ENCODE peak calls at places on chromosome 19, in six cellular contexts. One of them, this sample, is unnamed.

GRCh38 chr19:47221080-47221841 is 9.7 kb downstream of the BBC3 start:
- DNase-seq in AG04450: no peak
- DNase-seq in Peyer's patch: no peak
- DNase-seq in OCI-LY7: no peak
- DNase-seq in choroid plexus epithelial cell: no peak
- DNase-seq in sigmoid colon: no peak
- DNase-seq in this sample: no peak

GRCh38 chr19:33194884-33195710 is 967 bp downstream of the LRP3 start:
- DNase-seq in AG04450: no peak
- DNase-seq in Peyer's patch: no peak
- DNase-seq in OCI-LY7: no peak
- DNase-seq in choroid plexus epithelial cell: peak
- DNase-seq in sigmoid colon: no peak
- DNase-seq in this sample: no peak

GRCh38 chr19:7211191-7211988 is 82.8 kb downstream of the INSR start:
- DNase-seq in AG04450: no peak
- DNase-seq in Peyer's patch: no peak
- DNase-seq in OCI-LY7: no peak
- DNase-seq in choroid plexus epithelial cell: peak
- DNase-seq in sigmoid colon: no peak
- DNase-seq in this sample: no peak

GRCh38 chr19:3243851-3244700 is 19.6 kb downstream of the CELF5 start:
- DNase-seq in AG04450: peak
- DNase-seq in Peyer's patch: no peak
- DNase-seq in OCI-LY7: peak
- DNase-seq in choroid plexus epithelial cell: peak
- DNase-seq in sigmoid colon: no peak
- DNase-seq in this sample: no peak

GRCh38 chr19:30371157-30371845 is 883 bp upstream of the ZNF536 start:
- DNase-seq in AG04450: no peak
- DNase-seq in Peyer's patch: no peak
- DNase-seq in OCI-LY7: no peak
- DNase-seq in choroid plexus epithelial cell: no peak
- DNase-seq in sigmoid colon: no peak
- DNase-seq in this sample: no peak

GRCh38 chr19:44930088-44930487 is 11.9 kb upstream of the APOC4 start:
- DNase-seq in AG04450: no peak
- DNase-seq in Peyer's patch: no peak
- DNase-seq in OCI-LY7: no peak
- DNase-seq in choroid plexus epithelial cell: no peak
- DNase-seq in sigmoid colon: no peak
- DNase-seq in this sample: no peak

GRCh38 chr19:1009043-1009975 is 9.1 kb downstream of the GRIN3B start:
- DNase-seq in AG04450: peak
- DNase-seq in Peyer's patch: no peak
- DNase-seq in OCI-LY7: no peak
- DNase-seq in choroid plexus epithelial cell: no peak
- DNase-seq in sigmoid colon: no peak
- DNase-seq in this sample: no peak

GRCh38 chr19:10419200-10419645 is 1.1 kb upstream of the PDE4A start:
- DNase-seq in AG04450: no peak
- DNase-seq in Peyer's patch: no peak
- DNase-seq in OCI-LY7: no peak
- DNase-seq in choroid plexus epithelial cell: no peak
- DNase-seq in sigmoid colon: no peak
- DNase-seq in this sample: no peak

GRCh38 chr19:31340059-31341025 is 8.9 kb downstream of the TSHZ3 start:
- DNase-seq in AG04450: no peak
- DNase-seq in Peyer's patch: no peak
- DNase-seq in OCI-LY7: peak
- DNase-seq in choroid plexus epithelial cell: peak
- DNase-seq in sigmoid colon: no peak
- DNase-seq in this sample: no peak

GRCh38 chr19:51509823-51510660 is 8.4 kb upstream of the SIGLEC12 start:
- DNase-seq in AG04450: no peak
- DNase-seq in Peyer's patch: no peak
- DNase-seq in OCI-LY7: no peak
- DNase-seq in choroid plexus epithelial cell: no peak
- DNase-seq in sigmoid colon: no peak
- DNase-seq in this sample: no peak

GRCh38 chr19:46639356-46640061 is 3.5 kb upstream of the GNG8 start:
- DNase-seq in AG04450: no peak
- DNase-seq in Peyer's patch: no peak
- DNase-seq in OCI-LY7: no peak
- DNase-seq in choroid plexus epithelial cell: peak
- DNase-seq in sigmoid colon: peak
- DNase-seq in this sample: no peak

GRCh38 chr19:51354742-51355148 is 11.4 kb downstream of the ETFB start:
- DNase-seq in AG04450: no peak
- DNase-seq in Peyer's patch: no peak
- DNase-seq in OCI-LY7: no peak
- DNase-seq in choroid plexus epithelial cell: peak
- DNase-seq in sigmoid colon: no peak
- DNase-seq in this sample: no peak

GRCh38 chr19:7230826-7231225 is 63.4 kb downstream of the INSR start:
- DNase-seq in AG04450: no peak
- DNase-seq in Peyer's patch: no peak
- DNase-seq in OCI-LY7: no peak
- DNase-seq in choroid plexus epithelial cell: no peak
- DNase-seq in sigmoid colon: peak
- DNase-seq in this sample: no peak

GRCh38 chr19:3065675-3066357 is 3.5 kb upstream of the TLE5 start:
- DNase-seq in AG04450: no peak
- DNase-seq in Peyer's patch: peak
- DNase-seq in OCI-LY7: peak
- DNase-seq in choroid plexus epithelial cell: no peak
- DNase-seq in sigmoid colon: no peak
- DNase-seq in this sample: peak

GRCh38 chr19:48400018-48400742 is 6.7 kb downstream of the GRIN2D start:
- DNase-seq in AG04450: no peak
- DNase-seq in Peyer's patch: peak
- DNase-seq in OCI-LY7: no peak
- DNase-seq in choroid plexus epithelial cell: peak
- DNase-seq in sigmoid colon: peak
- DNase-seq in this sample: peak

GRCh38 chr19:2326699-2327360 is 1.6 kb downstream of the LSM7 start:
- DNase-seq in AG04450: no peak
- DNase-seq in Peyer's patch: no peak
- DNase-seq in OCI-LY7: no peak
- DNase-seq in choroid plexus epithelial cell: no peak
- DNase-seq in sigmoid colon: no peak
- DNase-seq in this sample: no peak

GRCh38 chr19:21610341-21610740 is 104.9 kb downstream of the ZNF429 start:
- DNase-seq in AG04450: no peak
- DNase-seq in Peyer's patch: no peak
- DNase-seq in OCI-LY7: no peak
- DNase-seq in choroid plexus epithelial cell: no peak
- DNase-seq in sigmoid colon: no peak
- DNase-seq in this sample: no peak

GRCh38 chr19:514166-514663 is 6.9 kb downstream of the TPGS1 start:
- DNase-seq in AG04450: no peak
- DNase-seq in Peyer's patch: no peak
- DNase-seq in OCI-LY7: no peak
- DNase-seq in choroid plexus epithelial cell: no peak
- DNase-seq in sigmoid colon: no peak
- DNase-seq in this sample: no peak

GRCh38 chr19:13208964-13209796 is 59.0 kb downstream of the IER2 start:
- DNase-seq in AG04450: no peak
- DNase-seq in Peyer's patch: peak
- DNase-seq in OCI-LY7: no peak
- DNase-seq in choroid plexus epithelial cell: no peak
- DNase-seq in sigmoid colon: no peak
- DNase-seq in this sample: peak

GRCh38 chr19:1125601-1126533 is 22.1 kb downstream of the GPX4 start:
- DNase-seq in AG04450: no peak
- DNase-seq in Peyer's patch: no peak
- DNase-seq in OCI-LY7: no peak
- DNase-seq in choroid plexus epithelial cell: no peak
- DNase-seq in sigmoid colon: no peak
- DNase-seq in this sample: no peak

GRCh38 chr19:46898731-46899130 is 37.9 kb downstream of the ARHGAP35 start:
- DNase-seq in AG04450: peak
- DNase-seq in Peyer's patch: no peak
- DNase-seq in OCI-LY7: no peak
- DNase-seq in choroid plexus epithelial cell: peak
- DNase-seq in sigmoid colon: peak
- DNase-seq in this sample: no peak

GRCh38 chr19:48445256-48445605 is 552 bp upstream of the GRWD1 start:
- DNase-seq in AG04450: peak
- DNase-seq in Peyer's patch: no peak
- DNase-seq in OCI-LY7: no peak
- DNase-seq in choroid plexus epithelial cell: peak
- DNase-seq in sigmoid colon: no peak
- DNase-seq in this sample: peak

GRCh38 chr19:18590273-18591272 is 2.0 kb downstream of the REX1BD start:
- DNase-seq in AG04450: no peak
- DNase-seq in Peyer's patch: no peak
- DNase-seq in OCI-LY7: no peak
- DNase-seq in choroid plexus epithelial cell: peak
- DNase-seq in sigmoid colon: peak
- DNase-seq in this sample: no peak

GRCh38 chr19:35052599-35053190 is 11.2 kb downstream of the HPN start:
- DNase-seq in AG04450: no peak
- DNase-seq in Peyer's patch: no peak
- DNase-seq in OCI-LY7: no peak
- DNase-seq in choroid plexus epithelial cell: no peak
- DNase-seq in sigmoid colon: no peak
- DNase-seq in this sample: no peak

GRCh38 chr19:43316591-43317319 is 36.7 kb upstream of the CD177 start:
- DNase-seq in AG04450: no peak
- DNase-seq in Peyer's patch: no peak
- DNase-seq in OCI-LY7: no peak
- DNase-seq in choroid plexus epithelial cell: peak
- DNase-seq in sigmoid colon: no peak
- DNase-seq in this sample: no peak

GRCh38 chr19:47651132-47651531 is 42.2 kb downstream of the BICRA start:
- DNase-seq in AG04450: no peak
- DNase-seq in Peyer's patch: no peak
- DNase-seq in OCI-LY7: no peak
- DNase-seq in choroid plexus epithelial cell: no peak
- DNase-seq in sigmoid colon: no peak
- DNase-seq in this sample: no peak

DNA sequence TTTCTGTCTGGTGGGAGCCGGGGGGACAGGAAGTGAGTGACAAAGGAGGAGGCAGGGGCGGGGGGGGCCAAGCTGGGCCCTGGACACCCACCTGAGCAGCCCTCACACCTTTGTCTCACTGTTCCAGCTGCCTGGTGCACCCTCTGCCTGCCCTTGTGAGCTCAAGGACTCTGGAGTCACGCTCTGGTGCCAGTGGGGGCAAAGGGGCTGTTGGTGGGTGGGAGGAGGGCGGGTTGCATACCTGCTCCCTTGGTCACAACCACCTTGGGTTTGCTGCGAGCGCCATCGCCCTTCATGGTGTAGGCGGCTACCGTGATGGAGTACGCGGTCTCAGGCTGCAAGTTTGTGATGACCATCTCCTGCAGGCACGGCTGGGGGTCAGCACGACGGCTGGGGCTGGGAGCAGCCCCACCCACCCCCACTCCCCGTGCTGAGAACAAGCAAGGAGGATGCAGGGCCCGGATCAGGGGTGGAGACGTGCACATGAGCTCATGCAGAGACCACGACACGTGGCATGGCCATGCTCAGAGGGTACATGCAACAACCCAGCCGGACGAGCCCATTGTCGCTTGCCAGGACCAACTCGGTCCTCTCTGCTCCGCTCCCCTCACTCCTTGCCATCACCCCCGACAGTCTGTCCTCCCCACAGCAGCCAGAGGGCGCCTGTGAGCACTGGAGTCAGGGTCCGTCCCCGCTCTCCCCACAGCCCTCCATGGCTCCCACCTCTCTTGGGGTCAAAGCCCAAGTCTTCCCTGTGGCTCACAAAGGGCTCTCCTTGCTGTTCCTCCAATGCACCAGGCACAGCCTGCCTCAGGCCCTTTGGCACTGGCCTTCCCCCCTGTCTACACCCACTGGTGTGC is 114.9 kb downstream of the PTPRS start:
- DNase-seq in AG04450: no peak
- DNase-seq in Peyer's patch: no peak
- DNase-seq in OCI-LY7: peak
- DNase-seq in choroid plexus epithelial cell: peak
- DNase-seq in sigmoid colon: no peak
- DNase-seq in this sample: no peak
- TF ChIP-seq CTCF in AG04450: peak
- TF ChIP-seq CTCF in Peyer's patch: no peak
- TF ChIP-seq CTCF in OCI-LY7: peak
- TF ChIP-seq CTCF in choroid plexus epithelial cell: peak
- TF ChIP-seq CTCF in sigmoid colon: no peak
- TF ChIP-seq CTCF in this sample: peak

GRCh38 chr19:11551603-11552235 is 7.3 kb downstream of the ELOF1 start:
- DNase-seq in AG04450: no peak
- DNase-seq in Peyer's patch: no peak
- DNase-seq in OCI-LY7: peak
- DNase-seq in choroid plexus epithelial cell: no peak
- DNase-seq in sigmoid colon: peak
- DNase-seq in this sample: peak
- TF ChIP-seq CTCF in AG04450: peak
- TF ChIP-seq CTCF in Peyer's patch: no peak
- TF ChIP-seq CTCF in OCI-LY7: peak
- TF ChIP-seq CTCF in choroid plexus epithelial cell: peak
- TF ChIP-seq CTCF in sigmoid colon: peak
- TF ChIP-seq CTCF in this sample: peak

GRCh38 chr19:23758187-23759074 is at the start of gene ZNF681:
- DNase-seq in AG04450: peak
- DNase-seq in Peyer's patch: peak
- DNase-seq in OCI-LY7: peak
- DNase-seq in choroid plexus epithelial cell: peak
- DNase-seq in sigmoid colon: peak
- DNase-seq in this sample: peak
- TF ChIP-seq CTCF in AG04450: no peak
- TF ChIP-seq CTCF in Peyer's patch: no peak
- TF ChIP-seq CTCF in OCI-LY7: peak
- TF ChIP-seq CTCF in choroid plexus epithelial cell: peak
- TF ChIP-seq CTCF in sigmoid colon: no peak
- TF ChIP-seq CTCF in this sample: no peak

DNA sequence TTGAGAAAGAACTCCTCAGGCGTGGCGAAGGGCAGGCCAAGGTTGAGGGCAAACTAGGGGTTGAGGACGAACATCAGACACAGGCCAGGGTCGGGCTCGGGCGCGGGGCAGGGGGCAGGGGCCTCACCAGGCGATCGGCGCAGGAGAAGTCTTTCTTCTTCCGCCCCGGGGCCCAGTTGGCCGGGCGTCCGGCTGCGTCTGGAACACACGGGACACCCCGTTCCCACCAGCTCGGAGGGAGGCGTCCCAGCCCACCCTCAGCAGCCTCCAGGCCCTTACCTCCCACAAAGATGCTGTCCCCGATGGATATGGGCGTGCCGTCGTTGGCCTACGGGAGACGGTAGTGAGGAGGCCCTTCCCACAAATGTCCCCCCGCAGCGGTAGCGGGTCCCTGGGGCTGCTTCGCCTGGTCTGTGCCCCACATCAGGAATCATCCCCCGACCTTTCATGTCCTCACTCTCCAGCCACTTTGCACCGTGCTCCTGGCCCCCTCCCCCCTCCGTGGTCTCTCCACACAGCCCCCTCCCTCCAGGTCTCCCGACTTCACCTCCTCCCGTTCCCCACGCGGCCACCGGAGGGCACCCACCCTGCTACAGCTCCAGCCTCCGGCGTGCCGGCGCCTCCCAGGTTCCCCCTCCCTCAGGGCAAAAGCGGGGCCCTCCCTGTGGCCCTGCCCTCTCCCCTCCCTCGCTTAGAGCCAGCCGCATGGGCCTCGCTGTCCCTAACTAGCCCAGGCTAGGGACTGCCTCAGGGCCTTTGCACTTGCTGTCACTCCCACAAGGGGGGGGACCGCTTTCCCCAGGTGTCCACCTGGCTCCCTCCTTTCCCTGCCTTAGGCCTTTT is 4.7 kb downstream of the PNKP start:
- DNase-seq in AG04450: no peak
- DNase-seq in Peyer's patch: no peak
- DNase-seq in OCI-LY7: peak
- DNase-seq in choroid plexus epithelial cell: no peak
- DNase-seq in sigmoid colon: peak
- DNase-seq in this sample: no peak
- TF ChIP-seq CTCF in AG04450: peak
- TF ChIP-seq CTCF in Peyer's patch: no peak
- TF ChIP-seq CTCF in OCI-LY7: peak
- TF ChIP-seq CTCF in choroid plexus epithelial cell: peak
- TF ChIP-seq CTCF in sigmoid colon: no peak
- TF ChIP-seq CTCF in this sample: peak